ENCODE peak calls at places on chromosome 5, in nine cellular contexts. Q is heart left ventricle, R is body of pancreas, X is spleen, W is prostate gland, G is stomach, C is HCT116, D is breast epithelium, B is right lobe of liver. J is an unnamed sample.

GRCh38 chr5:74127377-74128338 is 501.7 kb downstream of the ARHGEF28 start:
- DNase-seq in Q (no peak), R (no peak), X (no peak), W (peak; percentile 31), G (no peak), C (no peak), D (no peak), B (no peak), J (peak; percentile 21)

GRCh38 chr5:38497946-38498345 is 58.5 kb downstream of the LIFR start:
- DNase-seq in Q (no peak), R (no peak), X (no peak), W (no peak), G (no peak), C (peak; percentile 12), D (no peak), B (no peak), J (no peak)

GRCh38 chr5:14008819-14009311 is 64.4 kb upstream of the DNAH5 start:
- DNase-seq in Q (no peak), R (peak; percentile 50), X (no peak), W (peak; percentile 78), G (peak; percentile 60), C (no peak), D (peak; percentile 22), B (peak; percentile 80), J (no peak)

GRCh38 chr5:11815481-11815880 is 88.8 kb downstream of the CTNND2 start:
- DNase-seq in Q (no peak), R (no peak), X (no peak), W (no peak), G (no peak), C (no peak), D (no peak), B (no peak), J (no peak)

GRCh38 chr5:76999451-76999850 is 30.8 kb upstream of the AGGF1 start:
- DNase-seq in Q (no peak), R (no peak), X (no peak), W (no peak), G (no peak), C (no peak), D (no peak), B (no peak), J (no peak)

GRCh38 chr5:133240425-133241091 is 188.7 kb downstream of the HSPA4 start:
- DNase-seq in Q (peak; percentile 35), R (no peak), X (peak; percentile 40), W (no peak), G (peak; percentile 50), C (peak; percentile 90), D (peak; percentile 37), B (no peak), J (peak; percentile 55)

GRCh38 chr5:108730617-108731340 is 16.9 kb upstream of the FER start:
- DNase-seq in Q (no peak), R (no peak), X (no peak), W (no peak), G (no peak), C (no peak), D (no peak), B (no peak), J (no peak)

GRCh38 chr5:1255081-1255561 is 29.9 kb downstream of the SLC6A18 start:
- DNase-seq in Q (no peak), R (no peak), X (no peak), W (no peak), G (no peak), C (no peak), D (no peak), B (no peak), J (no peak)

GRCh38 chr5:144433893-144434292 is 263.2 kb downstream of the KCTD16 start:
- DNase-seq in Q (no peak), R (no peak), X (no peak), W (no peak), G (no peak), C (no peak), D (no peak), B (no peak), J (no peak)

GRCh38 chr5:6158974-6159863 is 219.1 kb downstream of the MED10 start:
- DNase-seq in Q (no peak), R (no peak), X (no peak), W (no peak), G (no peak), C (no peak), D (no peak), B (no peak), J (no peak)

GRCh38 chr5:130166839-130167490 is 262.7 kb downstream of the CHSY3 start:
- DNase-seq in Q (no peak), R (no peak), X (no peak), W (no peak), G (no peak), C (no peak), D (no peak), B (no peak), J (no peak)

GRCh38 chr5:115069087-115069968 is 100.4 kb downstream of the TRIM36 start:
- DNase-seq in Q (no peak), R (peak; percentile 39), X (no peak), W (peak; percentile 20), G (peak; percentile 26), C (peak; percentile 51), D (no peak), B (no peak), J (peak; percentile 56)

GRCh38 chr5:94983861-94984535 is 300.9 kb downstream of the MCTP1 start:
- DNase-seq in Q (no peak), R (no peak), X (no peak), W (no peak), G (no peak), C (no peak), D (no peak), B (no peak), J (no peak)

GRCh38 chr5:68187268-68188055 is 28.1 kb upstream of the PIK3R1 start:
- DNase-seq in Q (peak; percentile 70), R (no peak), X (no peak), W (peak; percentile 16), G (no peak), C (no peak), D (no peak), B (no peak), J (peak; percentile 72)

GRCh38 chr5:43008369-43009158 is 31.6 kb downstream of the ANXA2R start:
- DNase-seq in Q (peak; percentile 93), R (peak; percentile 52), X (peak; percentile 95), W (peak; percentile 88), G (peak; percentile 75), C (peak; percentile 80), D (peak; percentile 67), B (peak; percentile 82), J (peak; percentile 85)
- TF ChIP-seq POLR2A in Q (no peak), R (no peak), X (peak; percentile 92), W (no peak), G (no peak), C (no peak), D (peak; percentile 51), B (peak; percentile 46), J (no peak)

DNA sequence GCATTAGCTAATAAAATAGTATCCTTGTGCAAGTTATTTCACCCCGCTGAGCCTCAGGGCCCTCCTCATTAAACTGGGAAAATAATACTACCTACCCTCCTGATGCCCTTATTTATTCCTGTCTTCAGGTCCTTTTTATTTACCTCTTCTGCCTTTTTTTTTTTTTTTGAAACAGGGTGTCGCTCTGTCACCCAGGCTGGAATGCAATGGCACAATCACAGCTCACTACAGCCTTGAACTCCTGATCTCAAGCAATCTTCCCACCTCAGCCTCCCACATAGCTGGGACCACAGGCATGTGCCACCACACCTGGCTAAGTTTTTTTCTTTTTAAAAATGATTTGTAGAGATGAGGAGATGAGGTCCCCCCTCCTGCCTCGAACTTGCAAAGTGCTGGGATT is 20.9 kb downstream of the HBEGF start:
- DNase-seq in Q (no peak), R (no peak), X (no peak), W (no peak), G (no peak), C (no peak), D (no peak), B (no peak), J (no peak)
- H3K4me1 ChIP-seq in Q (peaks cover 61% of the 10 kb centered on the region), R (peaks cover 36% of the 10 kb centered on the region), X (peaks cover 68% of the 10 kb centered on the region), W (peaks cover 38% of the 10 kb centered on the region), G (peaks cover 67% of the 10 kb centered on the region), C (peaks cover 12% of the 10 kb centered on the region), D (no peaks in the 10 kb centered on the region), B (no peaks in the 10 kb centered on the region), J (peaks cover 27% of the 10 kb centered on the region)

DNA sequence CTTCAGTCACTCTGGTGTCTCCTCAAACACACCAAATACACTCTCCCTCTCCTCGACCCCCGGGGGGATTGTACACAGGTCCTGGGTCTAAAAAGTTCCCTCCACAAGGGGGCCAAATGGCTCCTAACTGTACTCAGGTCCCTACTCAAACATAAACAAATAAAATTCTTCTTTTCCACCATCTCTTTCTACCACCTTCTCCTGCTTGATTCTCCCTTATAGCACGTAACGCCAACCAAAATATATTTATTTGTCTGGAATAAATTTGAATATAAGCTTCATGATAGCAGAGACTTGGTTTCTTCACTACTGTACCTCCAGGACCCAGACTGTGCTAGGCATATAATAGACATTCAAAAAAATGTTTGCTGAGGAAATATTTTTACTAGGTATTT is 21.4 kb downstream of the ZNF608 start:
- DNase-seq in Q (no peak), R (no peak), X (no peak), W (no peak), G (no peak), C (no peak), D (no peak), B (no peak), J (no peak)
- TF ChIP-seq CTCF in Q (no peak), R (no peak), X (no peak), W (no peak), G (no peak), C (no peak), D (no peak), B (no peak), J (no peak)

GRCh38 chr5:10632110-10632903 is 68.4 kb downstream of the ANKRD33B start:
- DNase-seq in Q (no peak), R (no peak), X (peak; percentile 91), W (no peak), G (no peak), C (peak; percentile 34), D (no peak), B (no peak), J (no peak)
- TF ChIP-seq POLR2A in Q (no peak), R (no peak), X (no peak), W (no peak), G (no peak), C (no peak), D (no peak), B (no peak), J (no peak)

DNA sequence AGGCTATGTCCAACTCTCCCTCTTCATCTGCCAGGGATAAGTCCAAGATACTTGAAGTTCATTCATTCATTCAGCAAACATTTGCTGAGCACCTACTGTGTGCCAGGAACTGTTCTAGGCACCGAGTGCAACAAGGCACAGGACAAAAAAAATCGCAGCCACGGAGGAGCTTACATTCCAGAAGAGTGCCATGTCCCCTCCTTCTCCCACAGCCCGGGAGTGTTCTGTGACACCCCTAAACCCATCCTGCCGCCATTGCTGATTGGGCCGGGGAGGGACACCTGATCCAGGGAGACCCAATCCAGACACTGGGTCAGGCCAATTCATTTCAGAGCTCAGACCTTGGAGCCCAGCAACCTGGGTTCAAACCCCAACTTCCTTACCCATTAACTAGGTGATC is 58.1 kb upstream of the NEURL1B start:
- DNase-seq in Q (peak; percentile 42), R (no peak), X (peak; percentile 21), W (no peak), G (no peak), C (no peak), D (no peak), B (no peak), J (no peak)
- H3K4me1 ChIP-seq in Q (peaks cover 67% of the 10 kb centered on the region), R (no peaks in the 10 kb centered on the region), X (no peaks in the 10 kb centered on the region), W (no peaks in the 10 kb centered on the region), G (peaks cover 30% of the 10 kb centered on the region), C (no peaks in the 10 kb centered on the region), D (no peaks in the 10 kb centered on the region), B (no peaks in the 10 kb centered on the region), J (peaks cover 21% of the 10 kb centered on the region)